ENCODE peak calls at places on chromosomes 5 and 9, in seven cellular contexts. F, X, E, N, B, I and H are unnamed samples. For H3K36me3, the result is how much of the 10 kb centered on the place peaks cover.

GRCh38 chr5:1067141-1068121 is 44.4 kb downstream of the SLC12A7 start:
- DNase-seq in F (no peak), I (peak), N (peak), E (no peak), B (no peak), X (peak), H (no peak)

GRCh38 chr5:83718195-83718825 is 2.3 kb downstream of the HAPLN1 start:
- DNase-seq in B (no peak), X (peak), I (no peak), F (no peak), E (no peak), N (no peak), H (peak)

GRCh38 chr9:100186356-100186755 is 87.3 kb downstream of the INVS start:
- DNase-seq in I (no peak), F (no peak), E (no peak), X (no peak), B (no peak), N (no peak), H (no peak)

GRCh38 chr5:78638423-78638822 is 10.1 kb downstream of the LHFPL2 start:
- DNase-seq in I (peak), F (peak), N (peak), E (no peak), B (peak), X (peak), H (no peak)

GRCh38 chr5:56941981-56942380 is 9.9 kb downstream of the MIER3 start:
- DNase-seq in B (no peak), N (no peak), F (no peak), X (no peak), I (no peak), E (no peak), H (no peak)

GRCh38 chr5:149732500-149733128 is 2.5 kb downstream of the PPARGC1B start:
- DNase-seq in E (no peak), B (peak), N (peak), F (peak), X (peak), I (peak), H (no peak)

GRCh38 chr5:76718381-76718832 is 2.5 kb downstream of the F2R start:
- DNase-seq in X (no peak), I (no peak), F (no peak), N (no peak), E (no peak), B (no peak), H (no peak)

GRCh38 chr9:131297903-131298302 is 8.4 kb downstream of the PLPP7 start:
- DNase-seq in N (no peak), E (no peak), I (no peak), X (peak), B (no peak), F (no peak), H (no peak)

GRCh38 chr5:143138839-143139238 is 264.6 kb downstream of the NR3C1 start:
- DNase-seq in F (no peak), N (no peak), X (no peak), E (no peak), I (no peak), B (no peak), H (no peak)

GRCh38 chr9:87245271-87245670 is 252.4 kb upstream of the DAPK1 start:
- DNase-seq in I (no peak), B (no peak), F (no peak), N (no peak), E (no peak), X (no peak), H (no peak)

GRCh38 chr5:102600964-102601363 is 102.2 kb upstream of the SLCO6A1 start:
- DNase-seq in N (no peak), F (no peak), E (no peak), I (no peak), B (no peak), X (no peak), H (no peak)

GRCh38 chr9:101705135-101705661 is 33.2 kb downstream of the GRIN3A start:
- DNase-seq in B (no peak), I (no peak), E (peak), F (no peak), X (peak), N (peak), H (no peak)

GRCh38 chr5:74919487-74919886 is 53.3 kb upstream of the FAM169A start:
- DNase-seq in X (peak), I (no peak), F (no peak), N (no peak), E (no peak), B (no peak), H (no peak)

GRCh38 chr9:71781391-71781790 is 13.1 kb upstream of the CEMIP2 start:
- DNase-seq in N (no peak), X (no peak), I (no peak), E (no peak), B (no peak), F (no peak), H (no peak)

GRCh38 chr9:78121488-78121887 is 89.9 kb upstream of the GNAQ start:
- DNase-seq in I (peak), N (peak), X (peak), B (peak), E (peak), F (peak), H (peak)

GRCh38 chr5:10902145-10902544 is 141.1 kb upstream of the DAP start:
- DNase-seq in N (no peak), X (no peak), B (no peak), E (no peak), F (no peak), I (no peak), H (no peak)

GRCh38 chr5:119368238-119368630 is 12.4 kb downstream of the TNFAIP8 start:
- DNase-seq in E (no peak), I (no peak), X (no peak), B (no peak), N (no peak), F (no peak), H (no peak)

GRCh38 chr5:136330353-136330913 is 34.9 kb downstream of the TRPC7 start:
- DNase-seq in I (no peak), B (no peak), N (no peak), E (no peak), X (no peak), F (no peak), H (no peak)

GRCh38 chr5:35229076-35230042 is 928 bp downstream of the PRLR start:
- DNase-seq in I (no peak), E (peak), B (peak), X (peak), F (peak), N (no peak), H (no peak)

GRCh38 chr5:154840435-154841272 is 9.7 kb downstream of the FAXDC2 start:
- DNase-seq in N (no peak), F (no peak), B (no peak), E (no peak), I (no peak), X (peak), H (no peak)

GRCh38 chr9:114697951-114698351 is 16.0 kb upstream of the TEX48 start:
- DNase-seq in I (no peak), B (no peak), N (no peak), E (no peak), F (no peak), X (no peak), H (no peak)

GRCh38 chr5:168795943-168796342 is 216.8 kb upstream of the PANK3 start:
- DNase-seq in F (no peak), E (no peak), X (no peak), N (no peak), B (no peak), I (no peak), H (no peak)

GRCh38 chr9:95044731-95045508 is 272.6 kb downstream of the FANCC start:
- DNase-seq in I (no peak), X (peak), F (no peak), E (peak), B (no peak), N (peak), H (no peak)

GRCh38 chr5:34914671-34915138 is 599 bp downstream of the RAD1 start:
- DNase-seq in N (peak), I (no peak), F (peak), E (peak), B (peak), X (no peak), H (no peak)

GRCh38 chr9:27386759-27387158 is 89.8 kb upstream of the EQTN start:
- DNase-seq in E (no peak), F (no peak), B (no peak), N (no peak), X (no peak), I (no peak), H (no peak)

GRCh38 chr5:157476699-157477408 is 16.8 kb downstream of the NIPAL4 start:
- DNase-seq in I (no peak), X (peak), E (no peak), N (no peak), F (no peak), B (peak), H (peak)

GRCh38 chr5:172353271-172353807 is 69.8 kb upstream of the UBTD2 start:
- DNase-seq in I (no peak), N (no peak), F (no peak), X (no peak), B (no peak), E (no peak), H (no peak)
- H3K36me3 ChIP-seq in I (under half), N (under half), F (under half), X (under half), B (under half), E (half or more), H (under half)

GRCh38 chr9:134369416-134370212 is 43.4 kb downstream of the RXRA start:
- DNase-seq in E (no peak), B (no peak), N (no peak), X (no peak), I (no peak), F (no peak), H (no peak)
- H3K36me3 ChIP-seq in E (under half), B (under half), N (under half), X (under half), I (under half), F (under half), H (under half)

GRCh38 chr9:127360829-127361228 is 36.1 kb upstream of the SLC2A8 start:
- DNase-seq in F (no peak), I (no peak), N (no peak), X (peak), B (peak), E (no peak), H (no peak)

GRCh38 chr9:127360205-127360604 is 36.8 kb upstream of the SLC2A8 start:
- DNase-seq in F (no peak), I (no peak), B (no peak), E (no peak), N (no peak), X (no peak), H (no peak)

GRCh38 chr9:127358770-127359169 is 38.2 kb upstream of the SLC2A8 start:
- DNase-seq in E (no peak), B (no peak), F (no peak), I (no peak), N (no peak), X (no peak), H (no peak)

GRCh38 chr9:127356906-127357305 is 40.1 kb upstream of the SLC2A8 start:
- DNase-seq in E (no peak), B (no peak), X (no peak), F (no peak), N (no peak), I (no peak), H (no peak)

GRCh38 chr9:127358023-127358535 is 38.9 kb upstream of the SLC2A8 start:
- DNase-seq in X (no peak), I (no peak), E (no peak), F (no peak), N (no peak), B (no peak), H (no peak)
- H3K36me3 ChIP-seq in X (under half), I (half or more), E (under half), F (under half), N (under half), B (under half), H (under half)

DNA sequence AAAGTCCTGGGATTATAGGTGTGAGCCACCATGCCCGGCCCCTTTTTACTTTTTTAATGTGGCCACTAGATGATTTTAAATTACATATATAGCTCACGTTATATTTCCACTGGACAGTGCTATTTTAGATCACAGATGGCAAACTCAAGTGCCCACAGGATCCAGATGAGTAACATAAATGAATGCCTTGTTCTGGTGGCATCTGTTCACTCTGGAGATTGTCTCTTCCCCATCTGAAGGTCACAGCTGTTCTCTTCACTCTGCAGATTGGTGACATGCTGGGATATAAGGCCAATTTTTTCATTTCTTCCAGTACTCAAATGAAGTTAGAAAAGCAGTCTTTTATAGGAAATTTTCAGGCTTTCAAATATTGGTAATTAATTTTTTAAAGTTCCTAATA is 160.1 kb downstream of the DOCK8 start:
- DNase-seq in E (no peak), B (no peak), X (no peak), F (no peak), I (no peak), N (no peak), H (no peak)
- H3K36me3 ChIP-seq in E (half or more), B (under half), X (under half), F (under half), I (under half), N (under half), H (under half)

DNA sequence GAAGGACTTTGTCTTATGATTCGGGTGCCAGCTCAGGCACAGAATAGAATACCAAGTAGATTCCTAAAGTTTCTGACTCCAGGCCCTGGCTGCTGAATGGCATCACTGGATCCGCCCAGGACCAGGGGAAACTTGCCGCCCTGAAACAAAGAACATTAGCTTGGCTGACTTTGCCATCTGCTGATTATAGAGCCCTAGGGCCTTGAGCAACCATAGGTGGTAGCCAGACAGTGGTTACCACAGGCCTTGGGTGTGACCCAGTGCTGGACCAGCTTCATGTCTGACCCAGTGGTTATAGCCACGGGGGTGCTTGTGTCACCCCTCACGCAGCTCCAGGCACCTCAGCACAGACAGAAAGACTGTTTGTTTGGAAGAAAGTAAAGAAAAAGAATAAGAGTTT is 62.7 kb downstream of the SSBP2 start:
- DNase-seq in F (no peak), X (no peak), N (no peak), B (no peak), I (no peak), E (no peak), H (no peak)
- H3K36me3 ChIP-seq in F (under half), X (under half), N (under half), B (under half), I (under half), E (under half), H (under half)

GRCh38 chr9:69243116-69243515 is 69.0 kb downstream of the TJP2 start:
- DNase-seq in I (no peak), B (no peak), F (no peak), E (no peak), N (no peak), X (no peak), H (no peak)

GRCh38 chr9:69236188-69236587 is 62.1 kb downstream of the TJP2 start:
- DNase-seq in B (no peak), E (no peak), N (no peak), I (no peak), X (no peak), F (no peak), H (no peak)

GRCh38 chr9:69234683-69235082 is 60.6 kb downstream of the TJP2 start:
- DNase-seq in N (no peak), E (no peak), F (no peak), B (no peak), I (no peak), X (no peak), H (no peak)

GRCh38 chr9:69237702-69238295 is 63.7 kb downstream of the TJP2 start:
- DNase-seq in B (no peak), F (no peak), E (no peak), N (no peak), I (no peak), X (no peak), H (no peak)
- H3K36me3 ChIP-seq in B (under half), F (under half), E (half or more), N (half or more), I (half or more), X (half or more), H (under half)